ENCODE peak calls at places on chromosomes 13 and 19, in ten cellular contexts. One of them, this sample, is unnamed.

GRCh38 chr19:18007939-18008673 is at the start of gene ARRDC2:
- DNase-seq in RKO: no peak
- DNase-seq in activated CD4-positive, alpha-beta T cell treated with anti-CD3 and anti-CD28 coated beads for 48 hours: peak; percentile 92
- DNase-seq in Calu3: peak; percentile 77
- DNase-seq in neural crest cell: peak; percentile 82
- DNase-seq in left ventricle myocardium inferior: peak; percentile 91
- DNase-seq in choroid plexus epithelial cell: peak; percentile 96
- DNase-seq in brain microvascular endothelial cell: peak; percentile 76
- DNase-seq in C1 segment of cervical spinal cord: peak; percentile 91
- DNase-seq in putamen: peak; percentile 94
- DNase-seq in this sample: peak; percentile 97

GRCh38 chr19:8456064-8456463 is 11.3 kb downstream of the HNRNPM start:
- DNase-seq in left ventricle myocardium inferior: no peak
- DNase-seq in activated CD4-positive, alpha-beta T cell treated with anti-CD3 and anti-CD28 coated beads for 48 hours: no peak
- DNase-seq in brain microvascular endothelial cell: no peak
- DNase-seq in choroid plexus epithelial cell: no peak
- DNase-seq in C1 segment of cervical spinal cord: no peak
- DNase-seq in neural crest cell: no peak
- DNase-seq in putamen: no peak
- DNase-seq in RKO: peak; percentile 18
- DNase-seq in Calu3: no peak
- DNase-seq in this sample: no peak

GRCh38 chr13:30745917-30746686 is 10.8 kb downstream of the ALOX5AP start:
- DNase-seq in activated CD4-positive, alpha-beta T cell treated with anti-CD3 and anti-CD28 coated beads for 48 hours: no peak
- DNase-seq in RKO: no peak
- DNase-seq in Calu3: no peak
- DNase-seq in choroid plexus epithelial cell: peak; percentile 40
- DNase-seq in C1 segment of cervical spinal cord: no peak
- DNase-seq in left ventricle myocardium inferior: no peak
- DNase-seq in putamen: no peak
- DNase-seq in neural crest cell: no peak
- DNase-seq in brain microvascular endothelial cell: no peak
- DNase-seq in this sample: no peak

GRCh38 chr19:4467835-4468234 is 4.3 kb upstream of the HDGFL2 start:
- DNase-seq in left ventricle myocardium inferior: no peak
- DNase-seq in RKO: no peak
- DNase-seq in putamen: no peak
- DNase-seq in neural crest cell: no peak
- DNase-seq in choroid plexus epithelial cell: no peak
- DNase-seq in Calu3: no peak
- DNase-seq in C1 segment of cervical spinal cord: no peak
- DNase-seq in activated CD4-positive, alpha-beta T cell treated with anti-CD3 and anti-CD28 coated beads for 48 hours: no peak
- DNase-seq in brain microvascular endothelial cell: no peak
- DNase-seq in this sample: no peak

GRCh38 chr19:37056776-37057175 is 21.5 kb upstream of the ZNF420 start:
- DNase-seq in neural crest cell: no peak
- DNase-seq in Calu3: no peak
- DNase-seq in C1 segment of cervical spinal cord: no peak
- DNase-seq in RKO: no peak
- DNase-seq in brain microvascular endothelial cell: no peak
- DNase-seq in putamen: no peak
- DNase-seq in choroid plexus epithelial cell: no peak
- DNase-seq in activated CD4-positive, alpha-beta T cell treated with anti-CD3 and anti-CD28 coated beads for 48 hours: no peak
- DNase-seq in left ventricle myocardium inferior: no peak
- DNase-seq in this sample: no peak

GRCh38 chr13:40445557-40445990 is 220.9 kb downstream of the FOXO1 start:
- DNase-seq in brain microvascular endothelial cell: peak; percentile 84
- DNase-seq in C1 segment of cervical spinal cord: no peak
- DNase-seq in Calu3: no peak
- DNase-seq in putamen: no peak
- DNase-seq in left ventricle myocardium inferior: peak; percentile 42
- DNase-seq in neural crest cell: no peak
- DNase-seq in activated CD4-positive, alpha-beta T cell treated with anti-CD3 and anti-CD28 coated beads for 48 hours: peak; percentile 26
- DNase-seq in RKO: peak; percentile 26
- DNase-seq in choroid plexus epithelial cell: peak; percentile 50
- DNase-seq in this sample: peak; percentile 96

GRCh38 chr13:28754698-28755545 is 36.2 kb upstream of the SLC46A3 start:
- DNase-seq in activated CD4-positive, alpha-beta T cell treated with anti-CD3 and anti-CD28 coated beads for 48 hours: peak; percentile 13
- DNase-seq in left ventricle myocardium inferior: peak; percentile 36
- DNase-seq in C1 segment of cervical spinal cord: peak; percentile 2
- DNase-seq in choroid plexus epithelial cell: peak; percentile 84
- DNase-seq in RKO: no peak
- DNase-seq in Calu3: no peak
- DNase-seq in brain microvascular endothelial cell: peak; percentile 32
- DNase-seq in neural crest cell: no peak
- DNase-seq in putamen: peak; percentile 13
- DNase-seq in this sample: peak; percentile 77

GRCh38 chr19:55654833-55655647 is at the start of gene U2AF2:
- DNase-seq in Calu3: peak; percentile 98
- DNase-seq in choroid plexus epithelial cell: peak; percentile 95
- DNase-seq in activated CD4-positive, alpha-beta T cell treated with anti-CD3 and anti-CD28 coated beads for 48 hours: peak; percentile 97
- DNase-seq in left ventricle myocardium inferior: peak; percentile 95
- DNase-seq in putamen: peak; percentile 95
- DNase-seq in C1 segment of cervical spinal cord: peak; percentile 97
- DNase-seq in neural crest cell: peak; percentile 94
- DNase-seq in brain microvascular endothelial cell: peak; percentile 88
- DNase-seq in RKO: peak; percentile 94
- DNase-seq in this sample: peak; percentile 99

GRCh38 chr13:32538234-32538620 is 368 bp downstream of the N4BP2L2 start:
- DNase-seq in neural crest cell: peak; percentile 14
- DNase-seq in putamen: peak; percentile 53
- DNase-seq in activated CD4-positive, alpha-beta T cell treated with anti-CD3 and anti-CD28 coated beads for 48 hours: no peak
- DNase-seq in RKO: peak; percentile 80
- DNase-seq in choroid plexus epithelial cell: peak; percentile 61
- DNase-seq in brain microvascular endothelial cell: peak; percentile 52
- DNase-seq in C1 segment of cervical spinal cord: no peak
- DNase-seq in left ventricle myocardium inferior: peak; percentile 18
- DNase-seq in Calu3: no peak
- DNase-seq in this sample: peak; percentile 86

This sample was measured in spleen.